ENCODE peak calls at places on chromosomes 1 and 21, in five cellular contexts. T, V, D, N and Z are unnamed samples.

GRCh38 chr1:62946516-62946915 is 162.6 kb downstream of the ATG4C start:
- DNase-seq in D (no peak), T (no peak), V (no peak), N (no peak), Z (no peak)

GRCh38 chr1:3117879-3118278 is 48.9 kb downstream of the PRDM16 start:
- DNase-seq in D (no peak), N (no peak), T (no peak), V (no peak), Z (no peak)

GRCh38 chr1:216983823-216984222 is 260.6 kb upstream of the ESRRG start:
- DNase-seq in N (no peak), D (no peak), V (no peak), T (no peak), Z (no peak)

GRCh38 chr1:81840805-81841204 is 40.1 kb downstream of the ADGRL2 start:
- DNase-seq in V (no peak), T (no peak), N (no peak), D (no peak), Z (no peak)

GRCh38 chr21:17612023-17612564 is 607 bp downstream of the BTG3 start:
- DNase-seq in V (no peak), T (no peak), N (no peak), D (no peak), Z (no peak)

GRCh38 chr1:234617986-234618725 is 8.2 kb upstream of the IRF2BP2 start:
- DNase-seq in D (peak), N (no peak), T (no peak), V (no peak), Z (no peak)

GRCh38 chr1:113874017-113874879 is 2.7 kb upstream of the PTPN22 start:
- DNase-seq in D (peak), T (peak), N (peak), V (no peak), Z (peak)

GRCh38 chr1:26771643-26772321 is 16.0 kb upstream of the PIGV start:
- DNase-seq in D (peak), T (peak), N (no peak), V (no peak), Z (peak)

GRCh38 chr1:99656701-99657100 is 10.8 kb downstream of the PALMD start:
- DNase-seq in T (no peak), D (no peak), V (no peak), N (no peak), Z (no peak)

GRCh38 chr1:67629370-67630075 is 55.5 kb upstream of the GADD45A start:
- DNase-seq in N (no peak), T (no peak), D (no peak), V (no peak), Z (no peak)

GRCh38 chr1:227891223-227891954 is 56.3 kb downstream of the WNT9A start:
- DNase-seq in V (no peak), T (no peak), D (no peak), N (no peak), Z (no peak)

GRCh38 chr21:40531421-40531820 is 315.5 kb downstream of the DSCAM start:
- DNase-seq in V (no peak), T (no peak), N (no peak), D (no peak), Z (no peak)

GRCh38 chr1:58780586-58781452 is 3.0 kb downstream of the JUN start:
- DNase-seq in N (no peak), D (no peak), V (no peak), T (no peak), Z (no peak)

GRCh38 chr1:6962390-6962955 is 177.2 kb downstream of the CAMTA1 start:
- DNase-seq in D (no peak), T (peak), N (peak), V (no peak), Z (peak)

GRCh38 chr1:52919720-52920199 is 1.8 kb downstream of the ECHDC2 start:
- DNase-seq in D (no peak), N (no peak), V (no peak), T (no peak), Z (no peak)

GRCh38 chr21:32380940-32381339 is 11.9 kb downstream of the URB1 start:
- DNase-seq in V (no peak), D (no peak), T (no peak), N (no peak), Z (no peak)

GRCh38 chr1:89844860-89845259 is 24.0 kb downstream of the LRRC8D start:
- DNase-seq in N (no peak), V (no peak), D (no peak), T (no peak), Z (no peak)

GRCh38 chr1:190176776-190177175 is 300.9 kb downstream of the BRINP3 start:
- DNase-seq in V (no peak), T (no peak), N (no peak), D (no peak), Z (no peak)

GRCh38 chr1:33007190-33008050 is 29.3 kb downstream of the AK2 start:
- DNase-seq in N (no peak), D (peak), V (no peak), T (peak), Z (peak)

GRCh38 chr1:89809556-89809955 is 11.3 kb upstream of the LRRC8D start:
- DNase-seq in D (no peak), N (no peak), T (no peak), V (no peak), Z (no peak)

GRCh38 chr1:243354511-243355153 is 98.8 kb downstream of the SDCCAG8 start:
- DNase-seq in V (no peak), N (no peak), D (no peak), T (no peak), Z (no peak)

GRCh38 chr1:59815892-59816291 is 1.1 kb downstream of the HOOK1 start:
- DNase-seq in T (no peak), N (no peak), D (peak), V (no peak), Z (no peak)

GRCh38 chr1:234996245-234996757 is 132.3 kb downstream of the TOMM20 start:
- DNase-seq in N (no peak), V (no peak), D (no peak), T (no peak), Z (no peak)

GRCh38 chr21:45574691-45575090 is 32.5 kb upstream of the SLC19A1 start:
- DNase-seq in V (no peak), T (no peak), D (no peak), N (no peak), Z (no peak)

GRCh38 chr1:162823231-162823630 is 32.7 kb downstream of the HSD17B7 start:
- DNase-seq in N (no peak), T (no peak), D (no peak), V (no peak), Z (no peak)

GRCh38 chr1:38835230-38835827 is 24.2 kb downstream of the RRAGC start:
- DNase-seq in N (peak), D (peak), V (no peak), T (peak), Z (peak)

GRCh38 chr1:214957330-214958137 is 125.0 kb upstream of the KCNK2 start:
- DNase-seq in T (no peak), D (no peak), N (no peak), V (no peak), Z (no peak)

GRCh38 chr1:32494196-32494595 is 29.3 kb downstream of the ZBTB8B start:
- DNase-seq in D (no peak), V (no peak), N (no peak), T (no peak), Z (no peak)

GRCh38 chr1:230588323-230588746 is 53.9 kb upstream of the COG2 start:
- DNase-seq in V (no peak), T (no peak), N (no peak), D (no peak), Z (no peak)
- TF ChIP-seq POLR2AphosphoS5 in V (no peak), T (no peak), N (no peak), D (no peak), Z (no peak)

GRCh38 chr1:187514110-187514509 is 685.4 kb downstream of the PLA2G4A start:
- DNase-seq in V (no peak), D (no peak), N (no peak), T (no peak), Z (no peak)

GRCh38 chr1:187516874-187517273 is 688.1 kb downstream of the PLA2G4A start:
- DNase-seq in V (no peak), N (no peak), T (no peak), D (no peak), Z (peak)

GRCh38 chr1:187509091-187509490 is 680.3 kb downstream of the PLA2G4A start:
- DNase-seq in V (no peak), N (no peak), D (no peak), T (no peak), Z (no peak)

GRCh38 chr1:187517508-187517907 is 688.8 kb downstream of the PLA2G4A start:
- DNase-seq in N (no peak), T (no peak), D (no peak), V (no peak), Z (no peak)

DNA sequence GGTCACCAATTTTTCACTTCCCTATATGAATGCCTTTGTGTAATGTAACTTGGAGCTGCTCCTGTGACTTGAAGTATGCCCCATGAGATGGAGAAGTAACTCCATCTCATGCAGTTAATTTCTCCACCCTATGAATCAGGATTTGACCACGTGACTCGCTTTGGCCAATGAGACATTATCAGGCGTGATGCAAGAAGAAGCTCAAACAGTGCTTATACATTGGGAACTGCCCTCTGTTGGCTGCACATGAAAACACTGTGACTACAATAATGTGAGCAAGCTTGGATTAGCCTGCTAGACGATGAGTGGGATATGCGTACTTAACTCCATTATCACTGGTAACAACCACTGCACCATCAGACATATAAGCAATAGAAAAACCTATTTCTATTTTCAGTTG is 684.4 kb downstream of the PLA2G4A start:
- DNase-seq in T (no peak), V (no peak), D (no peak), N (no peak), Z (peak)
- TF ChIP-seq ZNF274 in T (no peak), V (no peak), D (no peak), N (no peak), Z (no peak)

GRCh38 chr1:1858382-1859086 is 32.4 kb downstream of the GNB1 start:
- DNase-seq in N (no peak), T (peak), V (no peak), D (peak), Z (no peak)
- TF ChIP-seq RAD21 in N (no peak), T (peak), V (peak), D (no peak), Z (peak)

GRCh38 chr1:9244501-9245229 is 10.1 kb downstream of the H6PD start:
- DNase-seq in V (no peak), D (no peak), T (no peak), N (no peak), Z (no peak)
- TF ChIP-seq POLR2AphosphoS5 in V (no peak), D (no peak), T (no peak), N (no peak), Z (no peak)

DNA sequence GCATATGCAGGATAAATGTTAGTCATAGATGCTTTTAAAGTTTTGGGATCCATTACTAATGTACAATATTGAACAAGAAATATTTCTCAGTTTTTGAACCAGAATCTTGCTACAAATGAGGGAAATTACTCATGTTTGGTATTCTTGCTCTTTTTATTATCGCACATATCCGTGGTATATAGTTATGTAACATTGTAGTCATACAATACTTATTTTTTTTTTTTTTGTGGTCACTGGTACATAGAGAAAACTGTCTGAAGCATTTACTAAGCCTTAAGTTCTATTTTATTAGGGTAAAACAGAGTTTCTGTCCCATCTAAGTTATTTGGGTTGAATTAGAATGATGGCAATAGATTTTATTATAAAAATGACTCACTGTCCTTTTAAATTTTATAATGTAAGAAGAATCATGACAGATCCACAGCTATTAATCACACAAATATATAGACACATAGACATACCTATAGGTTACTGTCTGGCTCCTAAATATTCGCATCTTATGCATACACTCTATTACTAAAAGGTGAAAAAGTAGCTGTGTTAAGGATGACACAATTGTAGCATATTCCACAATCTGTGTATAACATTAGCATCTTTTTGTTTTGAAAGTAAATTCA is 18.0 kb upstream of the PRKAA2 start:
- DNase-seq in T (no peak), N (no peak), V (no peak), D (no peak), Z (no peak)
- TF ChIP-seq ZNF274 in T (no peak), N (no peak), V (no peak), D (no peak), Z (no peak)

DNA sequence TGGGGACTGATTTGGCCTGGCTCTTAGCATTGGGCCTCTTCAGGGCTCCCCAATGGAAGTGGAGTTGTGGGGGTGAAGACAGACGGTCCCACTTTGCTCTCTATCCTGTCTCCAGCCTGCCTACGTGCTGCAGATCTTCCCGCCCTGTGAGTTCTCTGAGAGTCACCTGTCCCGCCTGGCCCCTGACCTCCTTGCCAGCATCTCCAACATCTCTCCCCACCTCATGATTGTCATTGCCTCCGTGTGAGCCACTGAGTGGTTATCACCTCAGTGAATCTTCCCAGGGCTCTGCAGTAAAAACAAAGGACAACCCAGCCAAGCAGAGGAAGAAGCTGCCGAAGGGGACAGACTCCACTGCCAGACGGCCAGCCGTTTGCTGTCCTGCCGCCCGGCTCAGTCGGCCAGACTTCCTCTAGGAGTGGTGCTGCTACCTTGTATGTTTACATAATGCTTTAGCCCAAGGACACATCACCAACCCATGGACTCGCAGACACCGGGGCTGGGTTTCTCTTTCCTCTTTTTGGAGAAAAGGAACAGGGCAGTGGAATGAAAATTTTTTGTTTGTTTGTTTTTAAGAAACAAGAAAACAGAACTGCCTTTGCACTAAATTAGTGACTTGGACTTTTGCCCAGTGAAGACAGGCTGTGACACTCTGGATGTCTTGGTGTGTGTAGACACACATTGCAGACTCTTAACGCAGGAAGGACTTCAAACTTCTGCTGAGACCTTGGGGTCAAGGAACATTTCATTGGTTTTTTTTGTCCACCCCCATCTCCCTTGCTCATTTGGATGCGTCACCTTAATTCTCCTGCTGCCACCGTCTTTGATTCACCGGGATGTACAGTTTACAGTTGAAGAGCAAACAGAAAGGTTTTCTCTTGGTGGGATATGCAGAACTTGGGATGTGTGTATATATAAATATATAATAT is 36.5 kb downstream of the ZBTB17 start:
- DNase-seq in D (peak), N (no peak), T (no peak), V (no peak), Z (no peak)
- TF ChIP-seq RAD21 in D (no peak), N (no peak), T (no peak), V (no peak), Z (no peak)